ENCODE peak calls at places on chromosomes 1 and 21, in five cellular contexts. F is coronary artery, G is A172, N is stomach, Y is NCI-H748 treated with DMSO at 0.1 percent for 48 hours. R is an unnamed sample.

GRCh38 chr1:40939320-40940059 is 40.0 kb upstream of the CTPS1 start:
- DNase-seq in F (no peak), G (no peak), N (no peak), Y (no peak), R (peak; percentile 77)

GRCh38 chr1:68961143-68961542 is 464.3 kb upstream of the DEPDC1 start:
- DNase-seq in F (no peak), G (no peak), N (no peak), Y (no peak), R (no peak)

GRCh38 chr1:63731117-63732043 is 42.4 kb upstream of the ROR1 start:
- DNase-seq in F (no peak), G (peak; percentile 99), N (no peak), Y (no peak), R (no peak)

GRCh38 chr1:15418811-15419515 is 9.3 kb downstream of the EFHD2 start:
- DNase-seq in F (no peak), G (no peak), N (peak; percentile 86), Y (no peak), R (no peak)

GRCh38 chr1:10107985-10108663 is 75.4 kb downstream of the UBE4B start:
- DNase-seq in F (no peak), G (peak; percentile 83), N (no peak), Y (no peak), R (no peak)

GRCh38 chr1:46983825-46984586 is 39.5 kb upstream of the CYP4X1 start:
- DNase-seq in F (no peak), G (no peak), N (no peak), Y (no peak), R (no peak)

GRCh38 chr21:21232320-21232719 is 234.1 kb downstream of the NCAM2 start:
- DNase-seq in F (no peak), G (peak; percentile 13), N (no peak), Y (no peak), R (no peak)

GRCh38 chr21:45011911-45012660 is 62.3 kb upstream of the ADARB1 start:
- DNase-seq in F (no peak), G (peak; percentile 99), N (no peak), Y (no peak), R (no peak)

GRCh38 chr1:210505601-210506564 is 177.2 kb downstream of the HHAT start:
- DNase-seq in F (no peak), G (no peak), N (no peak), Y (no peak), R (no peak)

R was measured in left lobe of liver.